ENCODE peak calls at places on chromosomes 6 and 20, in five cellular contexts. I, T, E, P and C are unnamed samples.

GRCh38 chr6:11868392-11868791 is 89.8 kb upstream of the ADTRP start:
- DNase-seq in I (no peak), T (no peak), E (no peak), P (no peak), C (no peak)

GRCh38 chr6:115712562-115712961 is 348.1 kb downstream of the FRK start:
- DNase-seq in I (no peak), T (no peak), E (no peak), P (no peak), C (no peak)

GRCh38 chr20:44014807-44015732 is 100.4 kb downstream of the TOX2 start:
- DNase-seq in I (no peak), T (no peak), E (no peak), P (no peak), C (no peak)

GRCh38 chr6:159833997-159834601 is 34.0 kb downstream of the PNLDC1 start:
- DNase-seq in I (no peak), T (no peak), E (no peak), P (no peak), C (no peak)

GRCh38 chr6:101909376-101909775 is 515.9 kb downstream of the GRIK2 start:
- DNase-seq in I (no peak), T (no peak), E (no peak), P (no peak), C (no peak)

GRCh38 chr20:57076202-57076651 is 190.2 kb downstream of the BMP7 start:
- DNase-seq in I (no peak), T (no peak), E (no peak), P (no peak), C (no peak)

GRCh38 chr6:11263185-11263817 is 30.8 kb upstream of the NEDD9 start:
- DNase-seq in I (no peak), T (peak; percentile 24), E (no peak), P (no peak), C (peak; percentile 55)

GRCh38 chr6:47042238-47042843 is at the start of gene ADGRF1:
- DNase-seq in I (no peak), T (no peak), E (no peak), P (no peak), C (no peak)

DNA sequence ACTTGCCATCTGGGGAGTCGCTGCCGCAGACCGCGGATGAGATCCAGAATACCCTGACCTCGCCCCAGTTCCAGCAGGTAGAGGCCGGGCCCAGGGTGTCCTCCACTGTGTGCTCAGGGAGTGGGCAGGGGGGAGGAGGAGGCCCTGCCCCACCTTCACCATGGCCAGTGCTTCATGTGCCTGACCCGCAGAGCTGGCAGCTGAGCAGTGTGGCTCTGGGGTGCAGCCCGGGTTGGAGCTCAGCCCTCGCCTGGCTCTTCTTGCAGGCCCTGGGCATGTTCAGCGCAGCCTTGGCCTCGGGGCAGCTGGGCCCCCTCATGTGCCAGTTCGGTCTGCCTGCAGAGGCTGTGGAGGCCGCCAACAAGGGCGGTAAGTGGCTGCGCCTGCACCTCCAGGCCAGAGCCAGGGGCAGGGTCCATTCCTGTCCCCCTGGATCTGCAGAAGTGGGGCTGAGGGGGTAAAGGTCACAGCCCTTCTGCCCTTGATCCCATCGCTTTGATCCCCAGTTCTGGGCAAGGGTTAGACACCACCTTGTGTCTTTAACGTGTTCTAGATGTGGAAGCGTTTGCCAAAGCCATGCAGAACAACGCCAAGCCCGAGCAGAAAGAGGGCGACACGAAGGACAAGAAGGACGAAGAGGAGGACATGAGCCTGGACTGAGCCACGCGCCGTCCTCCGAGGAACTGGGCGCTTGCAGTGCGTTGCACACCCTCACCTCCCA is 5.5 kb downstream of the ADRM1 start:
- DNase-seq in I (no peak), T (no peak), E (no peak), P (no peak), C (no peak)
- H3K36me3 ChIP-seq in I (peaks cover 18% of the 10 kb centered on the region), T (no peaks in the 10 kb centered on the region), E (peaks cover 91% of the 10 kb centered on the region), P (peaks cover 21% of the 10 kb centered on the region), C (no peaks in the 10 kb centered on the region)

DNA sequence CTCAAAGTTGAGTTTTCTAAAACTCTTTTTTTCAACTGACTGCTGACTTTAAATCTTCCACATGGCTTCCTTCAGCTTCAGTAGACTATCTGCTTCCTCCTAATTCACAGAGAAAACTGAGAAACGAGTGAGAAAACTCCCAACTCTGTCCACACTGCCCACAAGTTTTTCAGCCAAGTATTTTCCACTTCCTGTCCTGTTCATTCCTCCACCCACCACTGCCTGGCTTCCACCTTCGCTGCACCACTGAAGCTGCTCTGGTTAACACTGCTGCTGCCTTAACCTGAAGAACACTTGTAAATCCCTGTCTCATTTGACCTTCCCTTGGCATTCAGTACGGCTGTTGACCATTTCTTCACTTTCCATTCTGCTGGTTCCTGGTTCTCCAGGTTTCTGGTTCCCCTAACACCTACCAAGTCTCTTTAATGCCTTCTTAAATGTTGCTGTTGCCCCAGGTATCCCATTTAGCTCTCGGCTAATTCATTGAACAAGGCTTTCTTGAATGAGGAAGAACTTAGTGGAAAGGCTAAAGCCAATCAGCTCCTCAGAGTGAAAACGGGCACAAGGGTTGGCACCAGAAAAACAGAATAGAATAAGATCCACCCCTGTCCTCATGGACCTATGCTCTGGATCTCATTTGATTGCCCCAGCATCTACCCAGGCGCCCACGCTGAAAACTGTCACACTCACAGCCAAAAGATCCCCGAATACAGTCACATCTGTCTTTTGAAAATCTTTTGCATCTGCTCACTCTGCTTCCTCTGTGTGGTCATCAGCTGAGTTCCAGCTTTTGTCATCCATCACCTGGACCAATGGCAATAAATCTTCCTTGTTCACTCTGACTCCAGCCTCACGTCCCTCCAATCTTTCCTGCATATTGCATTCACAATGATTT is 104.4 kb upstream of the TAB2 start:
- DNase-seq in I (peak; percentile 16), T (no peak), E (no peak), P (no peak), C (no peak)
- H3K4me3 ChIP-seq in I (no peak overlapping the region), T (no peak overlapping the region), E (no peak overlapping the region), P (no peak overlapping the region), C (no peak overlapping the region)

GRCh38 chr6:167799033-167799933 is 27.4 kb upstream of the AFDN start:
- DNase-seq in I (no peak), T (no peak), E (no peak), P (no peak), C (no peak)
- H3K36me3 ChIP-seq in I (no peaks in the 10 kb centered on the region), T (no peaks in the 10 kb centered on the region), E (no peaks in the 10 kb centered on the region), P (no peaks in the 10 kb centered on the region), C (no peaks in the 10 kb centered on the region)

DNA sequence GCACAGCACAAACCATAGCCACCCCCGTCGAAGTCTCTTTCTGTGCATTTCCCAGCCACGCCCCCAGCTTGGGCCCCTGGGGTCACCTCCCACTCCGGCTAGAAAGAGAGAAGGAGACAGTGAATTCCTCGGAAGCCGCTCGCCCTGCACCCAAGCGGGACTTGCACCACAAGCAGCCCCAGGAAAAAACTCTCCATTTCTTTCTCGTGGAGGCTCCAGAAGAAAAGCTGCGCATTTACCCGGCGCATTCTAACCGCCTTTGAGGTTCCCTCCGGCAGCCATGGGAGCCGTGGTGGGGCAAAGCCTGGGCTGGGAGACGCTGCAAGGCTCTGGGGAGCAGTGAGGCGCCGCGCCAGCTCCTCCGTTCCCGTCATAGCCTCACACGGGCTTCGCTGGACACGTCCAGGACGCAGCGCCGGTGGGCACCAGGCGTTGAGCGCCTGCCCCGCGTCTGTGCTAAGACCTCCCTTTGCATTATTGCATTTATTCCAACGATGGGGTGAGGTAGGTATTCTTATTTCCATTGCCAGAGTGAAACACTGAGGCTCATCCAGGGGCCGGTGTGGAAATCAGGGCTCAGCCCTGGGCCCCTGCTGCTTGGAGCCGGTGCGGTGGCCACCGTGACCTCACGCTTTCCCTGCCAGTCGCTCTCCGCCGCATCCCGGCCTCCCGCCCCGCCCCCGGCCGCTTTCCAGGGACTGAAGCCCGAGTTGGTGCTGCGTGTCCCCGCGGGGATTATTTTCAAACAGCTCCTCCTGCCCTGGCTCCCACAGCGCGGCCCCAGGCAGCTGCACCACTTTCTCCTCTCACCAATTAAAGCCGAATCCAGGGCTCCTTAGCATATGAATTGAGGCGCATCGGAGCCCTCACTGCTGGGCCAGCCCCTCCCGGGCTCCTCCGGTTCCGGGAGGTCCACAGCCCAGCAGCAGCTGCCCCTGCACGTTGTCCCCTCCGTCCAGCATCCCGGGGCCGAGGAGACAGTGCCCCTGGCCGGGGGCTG is 148.3 kb upstream of the AFDN start:
- DNase-seq in I (no peak), T (peak; percentile 87), E (peak; percentile 71), P (no peak), C (peak; percentile 39)
- H3K4me3 ChIP-seq in I (no peak overlapping the region), T (peak overlapping the region; percentile 64), E (no peak overlapping the region), P (no peak overlapping the region), C (peak overlapping the region; percentile 29)

DNA sequence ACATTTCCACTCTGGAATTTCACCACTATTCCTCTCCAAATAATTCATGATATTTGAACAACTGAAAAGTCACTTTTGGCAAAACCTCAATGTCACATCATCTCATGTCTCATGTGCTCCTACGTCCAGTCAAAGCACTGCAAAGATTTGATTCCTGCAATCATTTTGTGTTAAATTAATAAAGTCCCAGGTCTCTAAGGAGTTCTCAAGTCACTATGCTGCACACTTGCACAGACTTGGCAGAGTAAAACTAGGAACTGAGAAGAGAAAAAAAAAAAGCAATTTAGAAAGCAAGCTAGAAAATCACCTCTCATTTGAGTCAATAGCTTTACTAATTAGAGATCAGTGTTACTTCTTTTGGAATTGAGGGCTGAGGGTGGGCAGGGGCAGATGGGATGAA is 11.2 kb downstream of the TBX18 start:
- DNase-seq in I (no peak), T (no peak), E (no peak), P (no peak), C (no peak)
- H3K36me3 ChIP-seq in I (no peaks in the 10 kb centered on the region), T (no peaks in the 10 kb centered on the region), E (peaks cover 5% of the 10 kb centered on the region), P (no peaks in the 10 kb centered on the region), C (no peaks in the 10 kb centered on the region)

DNA sequence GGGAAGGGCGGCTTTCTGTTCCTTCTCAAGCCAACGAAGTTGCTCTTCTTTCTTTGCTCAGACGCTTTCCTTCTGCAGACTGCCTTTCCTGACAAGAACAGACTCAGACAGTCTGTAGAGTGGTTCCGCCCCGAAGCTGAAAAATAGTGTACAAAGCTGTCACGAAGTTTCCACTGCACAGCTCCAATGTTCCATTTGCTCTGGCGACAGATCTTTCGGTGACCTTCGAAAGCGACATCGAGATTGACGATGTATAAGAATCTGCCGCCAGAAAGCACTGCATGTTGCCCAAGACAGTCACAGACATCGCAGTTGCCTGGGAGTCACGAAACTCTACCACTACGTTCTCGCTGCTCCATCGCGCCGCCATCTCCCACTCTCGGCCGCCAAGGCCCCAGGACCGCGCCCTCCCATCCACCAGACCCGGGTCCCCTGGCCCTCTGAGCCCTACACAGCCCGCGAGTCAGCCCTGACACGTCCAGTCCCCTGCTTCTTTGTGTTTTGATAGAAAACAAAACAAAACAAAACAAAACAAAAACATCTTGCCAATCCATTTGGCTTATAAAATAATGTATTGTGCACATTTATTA is 42.1 kb upstream of the ZNF184 start:
- DNase-seq in I (no peak), T (no peak), E (no peak), P (no peak), C (no peak)
- H3K4me3 ChIP-seq in I (no peak overlapping the region), T (peak overlapping the region; percentile 19), E (no peak overlapping the region), P (no peak overlapping the region), C (no peak overlapping the region)

DNA sequence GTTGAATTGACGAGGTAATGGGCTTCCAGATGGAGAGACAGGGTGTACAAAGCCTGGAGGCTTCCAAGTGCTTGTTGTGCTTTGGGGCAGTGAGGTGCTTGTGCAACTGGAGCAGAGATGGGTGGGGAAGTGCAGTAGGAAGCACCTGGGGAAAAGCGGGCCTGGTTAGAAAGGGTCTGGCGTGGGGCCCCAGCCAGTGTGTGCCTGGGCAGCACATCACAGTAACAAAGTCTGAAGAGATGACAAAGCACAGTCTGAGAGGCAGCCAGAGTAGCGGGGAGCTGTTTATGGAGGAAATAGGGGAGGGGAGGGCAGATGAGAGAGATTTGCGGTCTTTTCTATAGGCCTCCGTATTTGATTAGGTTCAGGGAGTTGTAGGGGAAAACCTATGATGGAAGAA is 15.3 kb upstream of the MROH8 start:
- DNase-seq in I (no peak), T (no peak), E (no peak), P (no peak), C (no peak)
- H3K36me3 ChIP-seq in I (peaks cover 5% of the 10 kb centered on the region), T (no peaks in the 10 kb centered on the region), E (peaks cover 31% of the 10 kb centered on the region), P (no peaks in the 10 kb centered on the region), C (no peaks in the 10 kb centered on the region)